ENCODE peak calls at places on chromosomes 5 and 9, in nine cellular contexts. T is naive thymus-derived CD4-positive, alpha-beta T cell; V is PC-3; K is upper lobe of right lung; G is CD8-positive, alpha-beta memory T cell; H is osteoblast; C is CD4-positive, alpha-beta memory T cell; M is CD4-positive, CD25-positive, alpha-beta regulatory T cell; L is cardiac muscle cell. S is an unnamed sample. For H3K27me3 and H3K36me3, the result is how much of the 10 kb centered on the place peaks cover.

GRCh38 chr5:1018596-1018995 is 10.0 kb downstream of the NKD2 start:
- DNase-seq in T (no peak), V (no peak), K (no peak), G (no peak), H (no peak), C (no peak), M (no peak), L (no peak), S (no peak)

GRCh38 chr5:94361832-94362754 is 256.3 kb downstream of the KIAA0825 start:
- DNase-seq in T (no peak), V (peak), K (no peak), G (no peak), H (no peak), C (no peak), M (no peak), L (no peak), S (peak)

GRCh38 chr9:10268500-10269485 is 344.0 kb downstream of the PTPRD start:
- DNase-seq in T (no peak), V (peak), K (no peak), G (no peak), H (no peak), C (no peak), M (no peak), L (peak), S (peak)

GRCh38 chr9:120362446-120362845 is 217.5 kb downstream of the CDK5RAP2 start:
- DNase-seq in T (no peak), V (no peak), K (no peak), G (no peak), H (no peak), C (no peak), M (no peak), L (no peak), S (no peak)

GRCh38 chr9:132849168-132849831 is 28.8 kb downstream of the AK8 start:
- DNase-seq in T (peak), V (no peak), K (no peak), G (no peak), H (no peak), C (no peak), M (peak), L (no peak), S (no peak)

GRCh38 chr5:107826311-107827000 is 155.7 kb upstream of the EFNA5 start:
- DNase-seq in T (no peak), V (no peak), K (no peak), G (no peak), H (no peak), C (no peak), M (no peak), L (no peak), S (peak)

GRCh38 chr9:73053543-73053942 is 98.1 kb upstream of the ANXA1 start:
- DNase-seq in T (no peak), V (no peak), K (no peak), G (no peak), H (no peak), C (no peak), M (no peak), L (no peak), S (no peak)

GRCh38 chr9:121661328-121661727 is 9.9 kb downstream of the DAB2IP start:
- DNase-seq in T (no peak), V (no peak), K (no peak), G (no peak), H (no peak), C (no peak), M (no peak), L (no peak), S (no peak)

GRCh38 chr9:33163433-33164137 is 3.6 kb downstream of the B4GALT1 start:
- DNase-seq in T (no peak), V (no peak), K (no peak), G (no peak), H (no peak), C (no peak), M (no peak), L (no peak), S (no peak)

GRCh38 chr5:179387151-179388110 is 42.2 kb upstream of the ADAMTS2 start:
- DNase-seq in T (no peak), V (no peak), K (no peak), G (no peak), H (no peak), C (no peak), M (no peak), L (no peak), S (peak)

GRCh38 chr5:13408616-13409015 is 535.9 kb downstream of the DNAH5 start:
- DNase-seq in T (no peak), V (peak), K (no peak), G (no peak), H (no peak), C (no peak), M (no peak), L (no peak), S (no peak)

GRCh38 chr5:110354341-110354740 is 372.1 kb downstream of the TMEM232 start:
- DNase-seq in T (no peak), V (no peak), K (no peak), G (no peak), H (peak), C (no peak), M (no peak), L (no peak), S (no peak)

GRCh38 chr9:127137640-127138360 is 15.4 kb upstream of the ANGPTL2 start:
- DNase-seq in T (no peak), V (no peak), K (no peak), G (no peak), H (no peak), C (no peak), M (no peak), L (no peak), S (no peak)

GRCh38 chr5:35822541-35822940 is 34.1 kb upstream of the IL7R start:
- DNase-seq in T (peak), V (no peak), K (no peak), G (peak), H (no peak), C (peak), M (no peak), L (no peak), S (no peak)

GRCh38 chr5:10601246-10602030 is 37.6 kb downstream of the ANKRD33B start:
- DNase-seq in T (no peak), V (peak), K (peak), G (no peak), H (peak), C (no peak), M (no peak), L (peak), S (peak)

GRCh38 chr5:39224196-39224754 is 4.9 kb upstream of the FYB1 start:
- DNase-seq in T (no peak), V (peak), K (no peak), G (no peak), H (no peak), C (no peak), M (no peak), L (no peak), S (no peak)

GRCh38 chr5:5634817-5635216 is 212.3 kb downstream of the ICE1 start:
- DNase-seq in T (no peak), V (no peak), K (no peak), G (no peak), H (no peak), C (no peak), M (no peak), L (no peak), S (no peak)

GRCh38 chr9:20409321-20410092 is 212.8 kb downstream of the MLLT3 start:
- DNase-seq in T (no peak), V (no peak), K (no peak), G (no peak), H (no peak), C (no peak), M (no peak), L (no peak), S (no peak)

GRCh38 chr5:34676409-34676808 is 20.3 kb downstream of the RAI14 start:
- DNase-seq in T (no peak), V (peak), K (no peak), G (no peak), H (no peak), C (no peak), M (no peak), L (no peak), S (no peak)

GRCh38 chr5:122445070-122445469 is 133.0 kb downstream of the SNCAIP start:
- DNase-seq in T (no peak), V (no peak), K (no peak), G (no peak), H (no peak), C (no peak), M (no peak), L (no peak), S (no peak)

GRCh38 chr5:75337366-75338021 is 474 bp downstream of the HMGCR start:
- DNase-seq in T (no peak), V (no peak), K (peak), G (peak), H (no peak), C (no peak), M (peak), L (peak), S (no peak)

GRCh38 chr9:18393340-18394130 is 80.4 kb upstream of the ADAMTSL1 start:
- DNase-seq in T (no peak), V (peak), K (no peak), G (no peak), H (peak), C (no peak), M (no peak), L (peak), S (no peak)

GRCh38 chr5:125412051-125412560 is 665.7 kb upstream of the ZNF608 start:
- DNase-seq in T (no peak), V (peak), K (no peak), G (no peak), H (no peak), C (no peak), M (no peak), L (peak), S (peak)

GRCh38 chr5:98791928-98792580 is 18.6 kb downstream of the RGMB start:
- DNase-seq in T (no peak), V (no peak), K (no peak), G (no peak), H (no peak), C (no peak), M (no peak), L (no peak), S (no peak)

GRCh38 chr5:139636207-139636792 is 11.8 kb upstream of the CXXC5 start:
- DNase-seq in T (peak), V (no peak), K (no peak), G (peak), H (no peak), C (peak), M (peak), L (no peak), S (peak)

GRCh38 chr5:177232761-177233160 is 70.8 kb downstream of the RAB24 start:
- DNase-seq in T (no peak), V (no peak), K (no peak), G (no peak), H (no peak), C (no peak), M (no peak), L (no peak), S (no peak)

GRCh38 chr5:57770029-57770428 is 287.4 kb upstream of the ACTBL2 start:
- DNase-seq in T (no peak), V (no peak), K (no peak), G (no peak), H (no peak), C (no peak), M (no peak), L (no peak), S (no peak)

GRCh38 chr5:127564002-127564769 is 46.7 kb downstream of the PRRC1 start:
- DNase-seq in T (peak), V (peak), K (no peak), G (peak), H (peak), C (peak), M (peak), L (peak), S (peak)

GRCh38 chr9:131237931-131238401 is 38.3 kb downstream of the FAM78A start:
- DNase-seq in T (peak), V (peak), K (peak), G (peak), H (peak), C (peak), M (peak), L (peak), S (peak)

GRCh38 chr9:5949103-5949699 is 58.5 kb downstream of the MLANA start:
- DNase-seq in T (peak), V (peak), K (no peak), G (peak), H (no peak), C (peak), M (peak), L (no peak), S (no peak)

GRCh38 chr5:149762958-149763630 is 33.0 kb downstream of the PPARGC1B start:
- DNase-seq in T (no peak), V (no peak), K (peak), G (no peak), H (no peak), C (no peak), M (no peak), L (peak), S (no peak)

GRCh38 chr9:14314929-14315753 is 1.2 kb upstream of the NFIB start:
- DNase-seq in T (no peak), V (peak), K (peak), G (no peak), H (peak), C (no peak), M (no peak), L (peak), S (peak)

GRCh38 chr5:178318382-178318781 is 85.8 kb upstream of the PHYKPL start:
- DNase-seq in T (no peak), V (no peak), K (peak), G (no peak), H (no peak), C (no peak), M (no peak), L (no peak), S (no peak)

GRCh38 chr5:55306641-55307382 is 682 bp downstream of the DHX29 start:
- DNase-seq in T (no peak), V (no peak), K (no peak), G (no peak), H (no peak), C (no peak), M (no peak), L (peak), S (no peak)

GRCh38 chr9:125160750-125161149 is 17.4 kb upstream of the SCAI start:
- DNase-seq in T (no peak), V (no peak), K (no peak), G (no peak), H (no peak), C (no peak), M (no peak), L (no peak), S (no peak)

GRCh38 chr9:134858051-134858841 is 22.4 kb upstream of the FCN2 start:
- DNase-seq in T (no peak), V (peak), K (peak), G (no peak), H (peak), C (no peak), M (no peak), L (no peak), S (peak)

GRCh38 chr5:173794901-173795416 is 93.2 kb upstream of the CPEB4 start:
- DNase-seq in T (no peak), V (no peak), K (peak), G (no peak), H (no peak), C (no peak), M (no peak), L (no peak), S (no peak)

GRCh38 chr5:40860711-40861110 is 19.5 kb downstream of the CARD6 start:
- DNase-seq in T (no peak), V (no peak), K (no peak), G (no peak), H (no peak), C (no peak), M (no peak), L (no peak), S (no peak)

GRCh38 chr9:35923927-35924763 is 14.9 kb downstream of the SPAAR start:
- DNase-seq in T (no peak), V (peak), K (no peak), G (no peak), H (peak), C (no peak), M (no peak), L (no peak), S (no peak)

GRCh38 chr5:117473075-117473595 is 898.5 kb upstream of the SEMA6A start:
- DNase-seq in T (no peak), V (no peak), K (no peak), G (no peak), H (no peak), C (no peak), M (no peak), L (no peak), S (no peak)

DNA sequence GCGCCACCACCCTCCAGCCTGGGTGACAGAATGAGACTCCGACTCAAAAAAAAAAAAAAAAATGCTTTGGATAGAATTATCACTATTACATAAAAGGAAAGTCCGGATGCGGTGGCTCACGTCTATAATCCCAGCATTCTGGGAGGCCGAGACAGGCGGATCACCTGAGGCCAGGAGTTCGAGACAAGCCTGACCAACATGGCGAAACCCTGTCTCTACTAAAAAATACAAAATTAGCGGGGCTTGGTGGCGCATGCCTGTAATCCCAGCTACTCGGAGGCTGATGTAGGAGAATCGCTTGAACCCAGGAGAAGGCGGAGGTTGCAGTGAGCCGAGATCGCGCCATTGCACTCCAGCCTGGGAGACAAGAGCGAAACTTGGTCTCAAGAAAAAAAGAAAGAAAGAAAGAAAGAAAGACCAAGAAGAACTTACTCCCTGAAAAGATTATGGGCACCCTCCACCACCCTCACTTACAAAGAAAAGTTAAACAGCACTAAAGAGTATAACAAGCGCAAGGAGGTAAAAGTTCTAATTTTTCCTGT is 17.8 kb downstream of the CDKN2A start:
- DNase-seq in T (no peak), V (no peak), K (no peak), G (no peak), H (no peak), C (no peak), M (no peak), L (no peak), S (no peak)
- H3K27me3 ChIP-seq in T (half or more), V (under half), K (half or more), G (half or more), H (half or more), C (half or more), M (half or more), L (half or more), S (half or more)

GRCh38 chr5:72847439-72847838 is 31.0 kb downstream of the TNPO1 start:
- DNase-seq in T (no peak), V (no peak), K (no peak), G (no peak), H (no peak), C (no peak), M (no peak), L (no peak), S (no peak)
- H3K4me3 ChIP-seq in T (peak), V (peak), K (peak), G (peak), H (peak), C (no peak), M (peak), L (peak), S (no peak)

GRCh38 chr5:138570871-138571270 is 4.3 kb downstream of the HSPA9 start:
- DNase-seq in T (no peak), V (no peak), K (no peak), G (no peak), H (no peak), C (no peak), M (no peak), L (no peak), S (no peak)

GRCh38 chr5:138569759-138570158 is 5.4 kb downstream of the HSPA9 start:
- DNase-seq in T (no peak), V (no peak), K (no peak), G (no peak), H (no peak), C (no peak), M (no peak), L (no peak), S (no peak)

GRCh38 chr5:138566792-138567191 is 8.4 kb downstream of the HSPA9 start:
- DNase-seq in T (no peak), V (no peak), K (no peak), G (no peak), H (no peak), C (no peak), M (no peak), L (no peak), S (no peak)

GRCh38 chr5:138565100-138565821 is 9.9 kb downstream of the HSPA9 start:
- DNase-seq in T (peak), V (no peak), K (no peak), G (peak), H (no peak), C (peak), M (peak), L (no peak), S (no peak)

GRCh38 chr5:138568061-138568824 is 7.0 kb downstream of the HSPA9 start:
- DNase-seq in T (no peak), V (no peak), K (no peak), G (no peak), H (no peak), C (no peak), M (no peak), L (no peak), S (no peak)
- H3K36me3 ChIP-seq in T (under half), V (half or more), K (half or more), G (half or more), H (half or more), C (half or more), M (half or more), L (half or more), S (half or more)

GRCh38 chr9:1048853-1049252 is 1.3 kb upstream of the DMRT2 start:
- DNase-seq in T (no peak), V (no peak), K (no peak), G (no peak), H (no peak), C (no peak), M (no peak), L (no peak), S (no peak)

GRCh38 chr9:1050125-1050895 is at the start of gene DMRT2:
- DNase-seq in T (no peak), V (no peak), K (peak), G (no peak), H (peak), C (no peak), M (no peak), L (peak), S (peak)

GRCh38 chr9:1047605-1048235 is 2.4 kb upstream of the DMRT2 start:
- DNase-seq in T (no peak), V (peak), K (no peak), G (no peak), H (peak), C (no peak), M (no peak), L (no peak), S (no peak)

GRCh38 chr9:1051286-1052118 is 1.3 kb downstream of the DMRT2 start:
- DNase-seq in T (no peak), V (no peak), K (peak), G (no peak), H (peak), C (no peak), M (no peak), L (peak), S (peak)

DNA sequence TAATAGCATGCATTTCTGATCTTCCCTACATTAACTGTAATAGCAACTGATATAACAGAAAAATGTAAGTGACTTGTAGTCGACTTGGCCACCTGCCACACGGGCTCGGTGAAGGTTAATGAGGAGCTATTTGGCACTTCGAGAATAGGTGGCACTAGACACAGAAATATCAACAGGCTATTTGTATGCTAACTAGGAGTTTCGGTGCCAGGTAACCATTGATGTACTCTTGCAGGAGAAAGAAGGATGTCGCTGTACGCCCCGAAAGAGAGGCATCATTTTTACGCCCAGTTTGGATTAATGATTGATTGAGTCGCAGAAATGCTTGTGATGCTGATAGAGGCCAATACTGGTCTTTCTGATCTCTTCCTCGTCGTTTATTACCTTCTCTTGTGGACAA is 516 bp upstream of the DMRT2 start:
- DNase-seq in T (no peak), V (no peak), K (no peak), G (no peak), H (peak), C (no peak), M (no peak), L (no peak), S (no peak)
- H3K27me3 ChIP-seq in T (half or more), V (under half), K (half or more), G (half or more), H (under half), C (half or more), M (half or more), L (half or more), S (half or more)

GRCh38 chr9:108323615-108324014 is 532.2 kb downstream of the ACTL7B start:
- DNase-seq in T (no peak), V (peak), K (no peak), G (no peak), H (no peak), C (no peak), M (no peak), L (no peak), S (no peak)
- H3K4me3 ChIP-seq in T (no peak), V (no peak), K (no peak), G (no peak), H (no peak), C (no peak), M (no peak), L (no peak), S (no peak)

GRCh38 chr9:89379508-89380115 is 61.3 kb downstream of the SECISBP2 start:
- DNase-seq in T (peak), V (no peak), K (no peak), G (peak), H (peak), C (no peak), M (no peak), L (no peak), S (no peak)
- H3K36me3 ChIP-seq in T (under half), V (under half), K (under half), G (half or more), H (under half), C (half or more), M (half or more), L (under half), S (under half)